ENCODE peak calls at places on chromosomes 3 and 15, in six cellular contexts. Z, E, Q, D, Y and O are unnamed samples.

GRCh38 chr3:151290673-151291072 is 12.3 kb upstream of the P2RY14 start:
- DNase-seq in Q (no peak), Y (no peak), D (no peak), E (no peak), Z (no peak), O (no peak)

GRCh38 chr3:115790759-115791158 is 167.4 kb downstream of the GAP43 start:
- DNase-seq in D (no peak), Z (no peak), E (no peak), Q (no peak), Y (no peak), O (peak; percentile 41)

GRCh38 chr15:42092666-42093445 is 1.5 kb downstream of the PLA2G4D start:
- DNase-seq in Q (no peak), Y (no peak), Z (peak; percentile 61), E (peak; percentile 57), D (no peak), O (no peak)

GRCh38 chr3:139302084-139302800 is 41.6 kb upstream of the MRPS22 start:
- DNase-seq in Z (no peak), Y (no peak), Q (no peak), E (peak; percentile 46), D (peak; percentile 36), O (no peak)

GRCh38 chr3:115913069-115913686 is 289.9 kb downstream of the GAP43 start:
- DNase-seq in D (no peak), E (no peak), Y (no peak), Q (no peak), Z (no peak), O (no peak)

GRCh38 chr15:24659622-24660021 is 16.0 kb upstream of the NPAP1 start:
- DNase-seq in Q (no peak), D (no peak), E (no peak), Z (no peak), Y (no peak), O (no peak)

GRCh38 chr15:67383903-67384302 is 129.3 kb downstream of the IQCH start:
- DNase-seq in D (no peak), Q (no peak), E (no peak), Y (no peak), Z (no peak), O (no peak)

GRCh38 chr15:70299931-70300858 is 202.5 kb upstream of the TLE3 start:
- DNase-seq in D (no peak), Q (no peak), Y (no peak), Z (no peak), E (no peak), O (peak; percentile 87)

GRCh38 chr3:139289866-139290524 is 53.8 kb upstream of the MRPS22 start:
- DNase-seq in D (no peak), Q (no peak), Z (no peak), E (no peak), Y (no peak), O (no peak)

GRCh38 chr3:79012530-79012913 is 755.3 kb downstream of the ROBO1 start:
- DNase-seq in Y (no peak), Z (no peak), Q (no peak), E (no peak), D (no peak), O (no peak)

GRCh38 chr3:14241716-14242115 is 63.1 kb downstream of the LSM3 start:
- DNase-seq in Y (no peak), Z (no peak), Q (no peak), E (no peak), D (no peak), O (no peak)
- H3K27ac ChIP-seq in Y (no peak overlapping the region), Z (no peak overlapping the region), Q (no peak overlapping the region), E (no peak overlapping the region), D (no peak overlapping the region), O (no peak overlapping the region)

GRCh38 chr3:16448691-16449090 is 64.8 kb downstream of the RFTN1 start:
- DNase-seq in E (peak; percentile 70), Q (peak; percentile 54), Y (peak; percentile 43), D (peak; percentile 63), Z (no peak), O (no peak)
- TF ChIP-seq CTCF in E (no peak), Q (no peak), Y (no peak), D (no peak), Z (no peak), O (no peak)

DNA sequence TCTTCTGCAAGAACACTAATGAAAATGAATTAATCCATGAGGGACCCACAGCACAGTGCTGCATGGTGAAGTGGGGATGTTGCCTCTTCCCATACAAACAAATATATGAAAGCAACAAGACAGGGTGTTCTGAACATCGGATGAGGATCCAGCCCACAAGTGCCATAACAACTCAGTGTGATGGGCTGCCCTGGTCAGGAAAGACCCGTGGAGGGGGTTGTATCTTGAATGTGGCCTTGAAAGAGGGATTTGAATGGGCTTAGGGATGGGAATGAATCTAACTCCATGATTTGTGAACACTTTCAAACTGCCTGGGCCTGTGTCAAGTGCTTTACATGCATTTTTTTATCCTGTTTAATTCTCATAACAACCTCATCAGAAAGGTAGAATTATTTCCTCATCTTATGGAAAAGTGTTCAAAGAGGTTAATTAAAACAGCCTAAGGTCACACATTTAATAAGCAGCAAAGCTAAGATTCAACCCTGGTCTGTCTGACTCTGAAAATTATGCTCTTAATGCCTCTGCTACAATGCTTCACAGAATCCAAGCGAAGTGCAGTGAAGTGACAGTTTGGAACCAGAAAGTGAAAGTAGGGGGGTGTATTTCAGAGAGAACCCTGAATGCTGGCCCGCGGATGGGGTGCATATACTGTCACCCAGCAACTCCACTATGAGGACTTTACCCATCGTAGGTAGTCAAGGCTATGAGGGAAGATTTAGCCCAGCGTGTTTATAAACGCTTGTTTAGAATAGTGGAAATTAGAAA is 65.6 kb upstream of the HEG1 start:
- DNase-seq in Q (no peak), Y (no peak), Z (no peak), E (no peak), D (no peak), O (peak; percentile 34)
- H3K27ac ChIP-seq in Q (peak overlapping the region; percentile 39), Y (no peak overlapping the region), Z (peak overlapping the region; percentile 43), E (no peak overlapping the region), D (no peak overlapping the region), O (no peak overlapping the region)

DNA sequence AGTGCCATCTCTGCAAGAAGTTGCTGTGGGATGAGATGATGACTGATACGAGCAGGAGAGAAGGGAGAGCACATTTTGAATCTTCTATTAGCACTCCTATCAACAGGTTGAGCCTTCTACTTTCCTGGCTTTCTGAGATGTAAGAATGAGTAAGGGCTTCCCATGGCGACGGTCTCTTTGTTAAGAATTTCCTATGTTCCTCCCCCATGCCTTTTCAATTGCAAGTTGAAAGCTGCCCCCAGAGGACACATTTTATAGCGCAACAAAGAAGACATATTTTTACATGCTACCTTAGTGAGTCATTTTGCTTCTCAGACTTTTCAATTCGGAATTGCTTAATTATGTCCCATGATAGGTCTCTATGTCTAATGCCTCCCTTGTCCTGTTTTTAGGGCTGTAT is 71.3 kb upstream of the LRTM1 start:
- DNase-seq in Z (no peak), Y (no peak), Q (no peak), D (no peak), E (no peak), O (no peak)
- TF ChIP-seq CTCF in Z (no peak), Y (peak; percentile 6), Q (no peak), D (no peak), E (no peak), O (no peak)

GRCh38 chr15:88623632-88624031 is 2.5 kb downstream of the AEN start:
- DNase-seq in Q (no peak), E (no peak), Z (no peak), Y (no peak), D (no peak), O (no peak)
- H3K27ac ChIP-seq in Q (peak overlapping the region; percentile 45), E (no peak overlapping the region), Z (peak overlapping the region; percentile 48), Y (peak overlapping the region; percentile 31), D (no peak overlapping the region), O (peak overlapping the region; percentile 67)

DNA sequence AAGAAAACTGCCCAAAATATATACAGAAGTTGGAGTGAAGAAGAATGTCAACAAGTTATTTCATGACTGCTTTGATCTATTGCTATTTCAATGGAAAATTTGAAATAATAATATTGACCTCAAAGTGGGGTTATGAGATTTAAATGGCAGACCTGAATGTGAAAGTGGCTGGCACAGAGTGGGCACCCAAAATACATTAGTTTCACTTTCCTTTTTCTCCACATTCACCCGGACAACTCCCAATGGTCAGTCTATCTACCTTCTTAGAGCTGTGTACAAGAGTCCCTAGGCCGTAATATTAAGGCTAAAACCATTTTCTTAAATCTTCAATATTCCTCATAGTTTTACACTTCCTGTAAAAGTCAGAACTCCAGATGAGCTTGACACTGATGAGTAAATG is 61.6 kb upstream of the ETV5 start:
- DNase-seq in Q (no peak), Y (no peak), D (no peak), Z (no peak), E (no peak), O (no peak)
- TF ChIP-seq CTCF in Q (no peak), Y (no peak), D (no peak), Z (no peak), E (no peak), O (no peak)

GRCh38 chr3:42749753-42750231 is 23.3 kb downstream of the CCDC13 start:
- DNase-seq in E (no peak), Y (no peak), D (no peak), Z (no peak), Q (no peak), O (no peak)

GRCh38 chr3:42749025-42749752 is 23.9 kb downstream of the CCDC13 start:
- DNase-seq in Z (no peak), D (no peak), Q (no peak), Y (no peak), E (no peak), O (no peak)

GRCh38 chr3:42751609-42752008 is 21.4 kb downstream of the CCDC13 start:
- DNase-seq in Z (peak; percentile 55), D (no peak), Y (no peak), E (no peak), Q (no peak), O (no peak)

GRCh38 chr3:42752441-42752840 is 20.6 kb downstream of the CCDC13 start:
- DNase-seq in Q (no peak), E (no peak), D (no peak), Y (no peak), Z (no peak), O (no peak)

DNA sequence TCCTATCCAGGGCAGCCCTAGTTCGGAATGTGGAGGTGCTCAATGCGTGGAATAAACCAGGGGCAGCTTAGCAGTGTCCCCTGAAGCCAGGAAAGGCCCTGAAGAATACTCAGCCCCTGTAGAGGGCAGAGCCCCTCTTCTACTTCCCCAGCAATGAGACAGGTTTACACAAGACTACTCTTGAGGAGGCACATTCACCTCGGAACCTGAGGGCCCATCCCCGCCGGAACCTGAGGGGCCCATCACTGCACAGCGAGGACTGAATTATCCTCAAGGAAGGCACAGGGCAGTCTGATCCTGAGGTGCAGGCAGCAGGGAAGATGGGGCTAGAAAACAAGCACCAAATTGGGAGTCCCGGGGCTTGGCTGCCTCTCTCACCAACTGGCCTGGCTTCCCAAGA is 22.2 kb downstream of the CCDC13 start:
- DNase-seq in Z (no peak), Q (no peak), E (no peak), D (no peak), Y (no peak), O (no peak)
- H3K27ac ChIP-seq in Z (no peak overlapping the region), Q (no peak overlapping the region), E (no peak overlapping the region), D (no peak overlapping the region), Y (no peak overlapping the region), O (no peak overlapping the region)